ENCODE peak calls at places on chromosomes 1 and 21, in ten cellular contexts. I is GM23338, Y is AG10803, X is dorsolateral prefrontal cortex, M is fibroblast of pulmonary artery, K is WERI-Rb-1, V is epithelial cell of esophagus, A is fibroblast of lung, B is A549, U is HL-60. Z is an unnamed sample.

GRCh38 chr21:42962360-42963007 is 11.9 kb upstream of the PKNOX1 start:
- DNase-seq in I (no peak), Y (no peak), X (no peak), M (no peak), K (no peak), V (no peak), A (no peak), B (no peak), U (no peak), Z (no peak)

GRCh38 chr1:233238884-233239432 is 56.6 kb downstream of the PCNX2 start:
- DNase-seq in I (no peak), Y (no peak), X (no peak), M (peak; percentile 53), K (no peak), V (no peak), A (no peak), B (peak; percentile 29), U (no peak), Z (no peak)

GRCh38 chr1:45009296-45009865 is 1.7 kb downstream of the HECTD3 start:
- DNase-seq in I (no peak), Y (no peak), X (no peak), M (no peak), K (no peak), V (no peak), A (no peak), B (no peak), U (no peak), Z (no peak)

GRCh38 chr1:46675549-46676314 is 4.1 kb downstream of the TEX38 start:
- DNase-seq in I (peak; percentile 54), Y (no peak), X (no peak), M (no peak), K (no peak), V (no peak), A (no peak), B (no peak), U (no peak), Z (no peak)

GRCh38 chr1:2494323-2494693 is 18.2 kb downstream of the PLCH2 start:
- DNase-seq in I (no peak), Y (peak; percentile 59), X (no peak), M (peak; percentile 24), K (no peak), V (peak; percentile 76), A (peak; percentile 6), B (peak; percentile 74), U (no peak), Z (peak; percentile 85)

GRCh38 chr1:14165289-14165867 is 433.1 kb upstream of the KAZN start:
- DNase-seq in I (peak; percentile 23), Y (no peak), X (no peak), M (no peak), K (no peak), V (no peak), A (no peak), B (no peak), U (no peak), Z (no peak)

GRCh38 chr1:218568962-218569530 is 223.9 kb downstream of the TGFB2 start:
- DNase-seq in I (no peak), Y (peak; percentile 3), X (no peak), M (no peak), K (no peak), V (no peak), A (peak; percentile 82), B (no peak), U (no peak), Z (no peak)

GRCh38 chr1:58746757-58747156 is 37.1 kb downstream of the JUN start:
- DNase-seq in I (no peak), Y (no peak), X (no peak), M (no peak), K (no peak), V (no peak), A (peak; percentile 51), B (no peak), U (no peak), Z (no peak)

GRCh38 chr1:239112092-239112491 is 274.3 kb upstream of the CHRM3 start:
- DNase-seq in I (no peak), Y (no peak), X (no peak), M (no peak), K (no peak), V (no peak), A (no peak), B (no peak), U (no peak), Z (no peak)

GRCh38 chr1:24978383-24979032 is 48.4 kb upstream of the RUNX3 start:
- DNase-seq in I (no peak), Y (no peak), X (no peak), M (no peak), K (no peak), V (no peak), A (no peak), B (no peak), U (peak; percentile 40), Z (no peak)

GRCh38 chr1:46539968-46540367 is 11.5 kb downstream of the KNCN start:
- DNase-seq in I (no peak), Y (peak; percentile 67), X (peak; percentile 53), M (peak; percentile 69), K (no peak), V (peak; percentile 82), A (peak; percentile 83), B (peak; percentile 27), U (no peak), Z (no peak)

GRCh38 chr1:113103048-113103447 is 30.1 kb downstream of the LRIG2 start:
- DNase-seq in I (no peak), Y (no peak), X (no peak), M (no peak), K (no peak), V (peak; percentile 74), A (no peak), B (no peak), U (no peak), Z (no peak)

GRCh38 chr21:26070822-26071425 is 99.6 kb downstream of the APP start:
- DNase-seq in I (peak; percentile 67), Y (peak; percentile 86), X (no peak), M (peak; percentile 55), K (no peak), V (peak; percentile 29), A (peak; percentile 55), B (peak; percentile 7), U (no peak), Z (peak; percentile 16)

GRCh38 chr1:57874426-57874825 is 450.6 kb upstream of the DAB1 start:
- DNase-seq in I (no peak), Y (peak; percentile 29), X (no peak), M (no peak), K (no peak), V (no peak), A (peak; percentile 87), B (no peak), U (no peak), Z (no peak)

GRCh38 chr1:56985857-56986256 is 20.0 kb upstream of the C8B start:
- DNase-seq in I (no peak), Y (no peak), X (no peak), M (no peak), K (no peak), V (no peak), A (no peak), B (no peak), U (no peak), Z (no peak)

GRCh38 chr1:172826096-172826741 is 167.3 kb downstream of the FASLG start:
- DNase-seq in I (peak; percentile 73), Y (peak; percentile 92), X (no peak), M (peak; percentile 95), K (no peak), V (peak; percentile 68), A (peak; percentile 87), B (peak; percentile 75), U (no peak), Z (peak; percentile 75)
- H3K4me3 ChIP-seq in I (no peak overlapping the region), Y (peak overlapping the region; percentile 22), X (peak overlapping the region; percentile 32), M (peak overlapping the region; percentile 18), K (no peak overlapping the region), V (no peak overlapping the region), A (peak overlapping the region; percentile 22), B (no peak overlapping the region), U (no peak overlapping the region), Z (no peak overlapping the region)

DNA sequence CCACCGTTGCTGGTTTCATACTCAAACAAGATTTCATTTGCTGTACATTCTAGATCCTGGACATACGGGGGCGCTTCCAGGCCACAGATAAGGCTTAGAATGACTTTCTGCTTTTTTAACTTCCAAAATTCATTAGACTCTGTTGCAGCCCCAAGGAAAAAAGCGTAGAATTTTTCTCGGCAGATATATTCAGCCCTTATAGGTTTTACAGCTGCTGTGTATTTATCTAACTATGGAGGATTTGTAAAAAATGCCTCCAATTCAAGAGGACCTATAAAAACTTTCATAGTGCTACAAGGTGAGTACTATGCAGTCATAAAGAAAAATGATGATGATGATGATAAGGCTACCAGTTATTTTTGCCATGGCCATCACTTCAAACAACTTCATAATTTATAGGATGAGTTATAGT is 51.6 kb downstream of the SLC30A10 start:
- DNase-seq in I (peak; percentile 22), Y (no peak), X (no peak), M (peak; percentile 3), K (peak; percentile 36), V (peak; percentile 6), A (no peak), B (peak; percentile 36), U (no peak), Z (no peak)
- TF ChIP-seq CTCF in I (peak; percentile 63), Y (no peak), X (no peak), M (peak; percentile 8), K (peak; percentile 48), V (no peak), A (peak; percentile 4), B (peak; percentile 45), U (no peak), Z (no peak)

GRCh38 chr1:26023826-26024225 is 2.3 kb downstream of the EXTL1 start:
- DNase-seq in I (no peak), Y (no peak), X (no peak), M (no peak), K (no peak), V (no peak), A (no peak), B (no peak), U (no peak), Z (no peak)
- H3K4me3 ChIP-seq in I (no peak overlapping the region), Y (no peak overlapping the region), X (peak overlapping the region; percentile 69), M (no peak overlapping the region), K (no peak overlapping the region), V (no peak overlapping the region), A (no peak overlapping the region), B (no peak overlapping the region), U (no peak overlapping the region), Z (no peak overlapping the region)

GRCh38 chr1:78231894-78232293 is 186.1 kb downstream of the GIPC2 start:
- DNase-seq in I (no peak), Y (no peak), X (no peak), M (no peak), K (no peak), V (no peak), A (no peak), B (no peak), U (no peak), Z (no peak)

GRCh38 chr1:78229344-78229743 is 183.6 kb downstream of the GIPC2 start:
- DNase-seq in I (no peak), Y (peak; percentile 85), X (no peak), M (peak; percentile 74), K (no peak), V (peak; percentile 93), A (peak; percentile 66), B (no peak), U (no peak), Z (peak; percentile 86)

GRCh38 chr1:78231477-78231876 is 185.7 kb downstream of the GIPC2 start:
- DNase-seq in I (no peak), Y (no peak), X (no peak), M (no peak), K (no peak), V (no peak), A (no peak), B (no peak), U (no peak), Z (no peak)

GRCh38 chr1:78236711-78237110 is 190.9 kb downstream of the GIPC2 start:
- DNase-seq in I (no peak), Y (peak; percentile 53), X (no peak), M (no peak), K (no peak), V (peak; percentile 44), A (peak; percentile 55), B (no peak), U (no peak), Z (no peak)

GRCh38 chr1:78232630-78233029 is 186.9 kb downstream of the GIPC2 start:
- DNase-seq in I (no peak), Y (no peak), X (no peak), M (no peak), K (no peak), V (no peak), A (no peak), B (no peak), U (no peak), Z (no peak)
- TF ChIP-seq CTCF in I (no peak), Y (no peak), X (no peak), M (no peak), K (no peak), V (no peak), A (no peak), B (no peak), U (no peak), Z (no peak)

Z was measured in AG09309.